ENCODE peak calls at places on chromosome 10, in six cellular contexts. R is CD8-positive, alpha-beta memory T cell; G is K562; Q is neural progenitor cell; O is Panc1; L is CD8-positive, alpha-beta T cell. T is an unnamed sample.

GRCh38 chr10:77520995-77521394 is 116.6 kb downstream of the KCNMA1 start:
- DNase-seq in R (no peak), G (no peak), Q (no peak), O (no peak), L (no peak), T (no peak)

GRCh38 chr10:128274938-128275337 is 148.7 kb upstream of the MKI67 start:
- DNase-seq in R (no peak), G (no peak), Q (no peak), O (no peak), L (no peak), T (no peak)

GRCh38 chr10:1938317-1938716 is 201.0 kb upstream of the ADARB2 start:
- DNase-seq in R (peak; percentile 43), G (no peak), Q (no peak), O (no peak), L (peak; percentile 29), T (no peak)

GRCh38 chr10:49332768-49333167 is 33.8 kb downstream of the C10orf71 start:
- DNase-seq in R (no peak), G (no peak), Q (no peak), O (no peak), L (no peak), T (no peak)

GRCh38 chr10:99983280-99983988 is 26.3 kb downstream of the DNMBP start:
- DNase-seq in R (no peak), G (peak; percentile 44), Q (no peak), O (no peak), L (no peak), T (no peak)

GRCh38 chr10:77641788-77642397 is 4.3 kb upstream of the KCNMA1 start:
- DNase-seq in R (peak; percentile 34), G (peak; percentile 73), Q (peak; percentile 87), O (peak; percentile 84), L (peak; percentile 31), T (peak; percentile 89)

GRCh38 chr10:108465871-108466641 is 1301.5 kb upstream of the SORCS1 start:
- DNase-seq in R (no peak), G (no peak), Q (peak; percentile 65), O (no peak), L (no peak), T (no peak)

GRCh38 chr10:95506056-95506737 is 55.0 kb downstream of the SORBS1 start:
- DNase-seq in R (no peak), G (no peak), Q (no peak), O (no peak), L (no peak), T (no peak)

GRCh38 chr10:3469639-3470020 is 297.0 kb upstream of the PITRM1 start:
- DNase-seq in R (no peak), G (no peak), Q (no peak), O (no peak), L (no peak), T (no peak)

GRCh38 chr10:15485027-15485426 is 113.9 kb upstream of the FAM171A1 start:
- DNase-seq in R (no peak), G (no peak), Q (no peak), O (no peak), L (no peak), T (no peak)
- H3K27me3 ChIP-seq in R (no peaks in the 10 kb centered on the region), G (no peaks in the 10 kb centered on the region), Q (peaks cover 24% of the 10 kb centered on the region), O (no peaks in the 10 kb centered on the region), L (no peaks in the 10 kb centered on the region), T (no peaks in the 10 kb centered on the region)

GRCh38 chr10:45419673-45420020 is 45.6 kb downstream of the ALOX5 start:
- DNase-seq in R (no peak), G (no peak), Q (no peak), O (no peak), L (no peak), T (no peak)
- H3K27ac ChIP-seq in R (peak overlapping the region; percentile 34), G (no peak overlapping the region), Q (no peak overlapping the region), O (no peak overlapping the region), L (peak overlapping the region; percentile 59), T (no peak overlapping the region)

GRCh38 chr10:104120061-104120460 is 1.9 kb upstream of the SFR1 start:
- DNase-seq in R (no peak), G (no peak), Q (no peak), O (no peak), L (no peak), T (no peak)
- H3K4me1 ChIP-seq in R (peaks cover 17% of the 10 kb centered on the region), G (peaks cover 7% of the 10 kb centered on the region), Q (peaks cover 30% of the 10 kb centered on the region), O (peaks cover 24% of the 10 kb centered on the region), L (peaks cover 19% of the 10 kb centered on the region), T (no peaks in the 10 kb centered on the region)

GRCh38 chr10:61974611-61975010 is 73.1 kb downstream of the ARID5B start:
- DNase-seq in R (no peak), G (peak; percentile 25), Q (no peak), O (no peak), L (no peak), T (peak; percentile 24)

GRCh38 chr10:61981460-61981859 is 80.0 kb downstream of the ARID5B start:
- DNase-seq in R (no peak), G (no peak), Q (no peak), O (no peak), L (no peak), T (no peak)

GRCh38 chr10:61975107-61975932 is 73.8 kb downstream of the ARID5B start:
- DNase-seq in R (no peak), G (peak; percentile 42), Q (no peak), O (no peak), L (no peak), T (peak; percentile 19)

GRCh38 chr10:61973923-61974322 is 72.4 kb downstream of the ARID5B start:
- DNase-seq in R (no peak), G (no peak), Q (no peak), O (no peak), L (no peak), T (no peak)

GRCh38 chr10:61978965-61979364 is 77.5 kb downstream of the ARID5B start:
- DNase-seq in R (no peak), G (peak; percentile 26), Q (no peak), O (no peak), L (no peak), T (no peak)
- H3K27me3 ChIP-seq in R (no peaks in the 10 kb centered on the region), G (no peaks in the 10 kb centered on the region), Q (no peaks in the 10 kb centered on the region), O (no peaks in the 10 kb centered on the region), L (no peaks in the 10 kb centered on the region), T (no peaks in the 10 kb centered on the region)

GRCh38 chr10:78952686-78953085 is 116.1 kb upstream of the ZMIZ1 start:
- DNase-seq in R (no peak), G (no peak), Q (no peak), O (no peak), L (no peak), T (peak; percentile 58)
- H3K27ac ChIP-seq in R (no peak overlapping the region), G (no peak overlapping the region), Q (no peak overlapping the region), O (no peak overlapping the region), L (no peak overlapping the region), T (peak overlapping the region; percentile 38)

GRCh38 chr10:43825984-43826383 is 177.3 kb upstream of the ZNF32 start:
- DNase-seq in R (no peak), G (no peak), Q (no peak), O (no peak), L (no peak), T (no peak)

GRCh38 chr10:43827853-43828252 is 179.2 kb upstream of the ZNF32 start:
- DNase-seq in R (no peak), G (no peak), Q (no peak), O (no peak), L (no peak), T (no peak)

GRCh38 chr10:43823237-43823605 is 174.5 kb upstream of the ZNF32 start:
- DNase-seq in R (no peak), G (no peak), Q (no peak), O (no peak), L (no peak), T (no peak)

GRCh38 chr10:43824934-43825333 is 176.3 kb upstream of the ZNF32 start:
- DNase-seq in R (no peak), G (no peak), Q (no peak), O (no peak), L (no peak), T (no peak)

DNA sequence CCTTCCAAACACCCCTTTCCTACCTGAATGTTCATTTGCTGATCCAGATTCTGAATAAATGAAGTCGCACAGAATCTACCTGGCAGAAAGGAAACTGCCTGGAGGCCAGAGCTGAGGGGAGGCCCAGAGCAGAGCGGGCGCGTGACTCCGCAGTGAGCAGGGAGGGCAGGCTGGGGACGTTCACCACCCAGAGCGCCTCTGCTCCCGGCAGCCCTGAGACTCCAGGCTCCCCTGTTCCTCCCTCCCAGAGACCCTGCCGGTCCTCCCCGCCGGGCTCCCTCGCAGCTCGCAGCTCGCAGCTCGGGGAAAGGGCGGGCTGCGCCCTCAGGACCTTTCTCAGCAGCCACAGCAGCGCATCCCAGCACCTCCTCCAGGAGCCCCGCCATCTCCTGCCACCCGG is 176.7 kb upstream of the ZNF32 start:
- DNase-seq in R (no peak), G (no peak), Q (no peak), O (no peak), L (no peak), T (no peak)
- H3K4me1 ChIP-seq in R (no peaks in the 10 kb centered on the region), G (no peaks in the 10 kb centered on the region), Q (peaks cover 2% of the 10 kb centered on the region), O (no peaks in the 10 kb centered on the region), L (no peaks in the 10 kb centered on the region), T (no peaks in the 10 kb centered on the region)

GRCh38 chr10:71390921-71391690 is 5.6 kb upstream of the CDH23 start:
- DNase-seq in R (no peak), G (no peak), Q (no peak), O (no peak), L (no peak), T (no peak)
- H3K27me3 ChIP-seq in R (peaks cover 20% of the 10 kb centered on the region), G (peaks cover 53% of the 10 kb centered on the region), Q (peaks cover 36% of the 10 kb centered on the region), O (peaks cover 4% of the 10 kb centered on the region), L (peaks cover 8% of the 10 kb centered on the region), T (peaks cover 3% of the 10 kb centered on the region)

T was measured in SJCRH30.